ENCODE peak calls at places on chromosomes 4 and X, in eight cellular contexts. M, B, A, E, N, T, F and J are unnamed samples.

GRCh38 chrX:129759576-129760061 is 20.1 kb upstream of the SASH3 start:
- DNase-seq in E (peak), M (no peak), N (no peak), F (peak), T (peak), B (no peak), A (no peak), J (no peak)

GRCh38 chrX:37818031-37818430 is 29.3 kb downstream of the DYNLT3 start:
- DNase-seq in F (no peak), T (no peak), A (peak), E (no peak), N (no peak), B (no peak), M (no peak), J (peak)

GRCh38 chr4:174648859-174649258 is 126.6 kb upstream of the HPGD start:
- DNase-seq in T (no peak), A (no peak), F (no peak), E (no peak), N (no peak), M (no peak), B (no peak), J (no peak)

GRCh38 chr4:61201562-61202099 is 1.5 kb downstream of the ADGRL3 start:
- DNase-seq in A (no peak), M (peak), T (peak), E (peak), N (no peak), F (peak), B (peak), J (no peak)

GRCh38 chr4:156294577-156294976 is 340.9 kb upstream of the CTSO start:
- DNase-seq in N (no peak), E (no peak), M (no peak), A (no peak), T (peak), B (no peak), F (no peak), J (peak)

GRCh38 chr4:8274066-8274652 is 4.6 kb downstream of the HTRA3 start:
- DNase-seq in B (no peak), F (no peak), T (no peak), M (no peak), A (no peak), E (no peak), N (no peak), J (no peak)

GRCh38 chr4:40559585-40560465 is 69.8 kb downstream of the RBM47 start:
- DNase-seq in N (no peak), T (no peak), E (peak), A (peak), B (no peak), F (no peak), M (no peak), J (no peak)

GRCh38 chr4:4524364-4524763 is 17.5 kb downstream of the STX18 start:
- DNase-seq in A (peak), E (no peak), T (peak), N (no peak), M (no peak), F (no peak), B (no peak), J (peak)

GRCh38 chr4:77220841-77221613 is 64.0 kb downstream of the CCNG2 start:
- DNase-seq in M (no peak), T (no peak), A (no peak), F (peak), E (no peak), B (peak), N (no peak), J (no peak)

GRCh38 chr4:22801391-22801790 is 108.7 kb downstream of the GBA3 start:
- DNase-seq in T (no peak), F (no peak), N (no peak), E (no peak), B (no peak), M (no peak), A (no peak), J (no peak)

GRCh38 chr4:177308125-177308524 is 1.5 kb upstream of the NEIL3 start:
- DNase-seq in T (no peak), A (no peak), E (no peak), F (no peak), M (no peak), B (no peak), N (no peak), J (no peak)

GRCh38 chr4:150325872-150326271 is 247.6 kb downstream of the DCLK2 start:
- DNase-seq in B (no peak), A (no peak), M (no peak), F (no peak), T (no peak), E (no peak), N (no peak), J (no peak)

GRCh38 chr4:96736352-96736889 is 896.5 kb downstream of the PDHA2 start:
- DNase-seq in T (peak), M (no peak), B (no peak), N (no peak), A (no peak), E (no peak), F (no peak), J (no peak)

GRCh38 chr4:80446664-80447063 is 111.1 kb downstream of the CFAP299 start:
- DNase-seq in A (no peak), E (no peak), B (no peak), N (no peak), M (no peak), T (no peak), F (no peak), J (no peak)

GRCh38 chrX:68429216-68429615 is 4.1 kb downstream of the OPHN1 start:
- DNase-seq in E (no peak), T (no peak), A (no peak), N (no peak), B (no peak), M (no peak), F (no peak), J (no peak)

GRCh38 chr4:19030536-19030935 is 1009.0 kb upstream of the LCORL start:
- DNase-seq in E (no peak), A (no peak), F (no peak), B (no peak), N (no peak), T (no peak), M (no peak), J (no peak)

GRCh38 chrX:37685452-37686347 is at the start of gene XK:
- DNase-seq in M (peak), E (peak), N (no peak), F (peak), T (peak), A (no peak), B (peak), J (peak)

GRCh38 chrX:38006283-38006682 is at the start of gene SYTL5:
- DNase-seq in A (no peak), E (no peak), F (no peak), T (no peak), B (no peak), N (no peak), M (no peak), J (no peak)

GRCh38 chrX:154056739-154057367 is 37.2 kb upstream of the IRAK1 start:
- DNase-seq in E (no peak), T (no peak), N (no peak), B (no peak), F (no peak), A (peak), M (no peak), J (no peak)

GRCh38 chr4:175671491-175671934 is 140.6 kb downstream of the GPM6A start:
- DNase-seq in E (no peak), N (no peak), F (no peak), A (no peak), T (peak), B (no peak), M (peak), J (no peak)

GRCh38 chrX:68829594-68830485 is 1.0 kb downstream of the EFNB1 start:
- DNase-seq in N (no peak), M (peak), T (peak), B (peak), E (no peak), F (no peak), A (no peak), J (no peak)

GRCh38 chr4:144589512-144589911 is 56.4 kb upstream of the HHIP start:
- DNase-seq in F (no peak), B (no peak), T (no peak), E (no peak), A (no peak), N (no peak), M (no peak), J (no peak)

GRCh38 chr4:151541438-151542071 is 132.6 kb downstream of the FHIP1A start:
- DNase-seq in M (no peak), A (no peak), T (peak), E (no peak), B (no peak), F (no peak), N (no peak), J (no peak)

GRCh38 chr4:5635826-5636196 is 72.5 kb downstream of the EVC2 start:
- DNase-seq in F (no peak), B (no peak), T (no peak), A (no peak), M (no peak), E (no peak), N (peak), J (no peak)

GRCh38 chrX:74603040-74603439 is 11.4 kb downstream of the RLIM start:
- DNase-seq in E (no peak), A (no peak), M (no peak), N (no peak), B (no peak), F (no peak), T (no peak), J (no peak)

GRCh38 chrX:38578152-38578551 is 16.8 kb downstream of the TSPAN7 start:
- DNase-seq in E (no peak), M (no peak), F (no peak), T (no peak), B (no peak), A (no peak), N (no peak), J (no peak)

GRCh38 chr4:140607852-140608251 is 39.1 kb upstream of the UCP1 start:
- DNase-seq in E (no peak), M (no peak), F (no peak), T (no peak), A (no peak), B (no peak), N (no peak), J (no peak)

GRCh38 chr4:52299120-52299519 is 248.0 kb downstream of the SPATA18 start:
- DNase-seq in B (no peak), M (no peak), N (no peak), E (no peak), F (no peak), T (no peak), A (no peak), J (no peak)

GRCh38 chr4:102761478-102761790 is 666 bp upstream of the MANBA start:
- DNase-seq in T (no peak), B (no peak), F (no peak), E (peak), N (no peak), A (peak), M (no peak), J (no peak)

GRCh38 chr4:11669156-11669555 is 240.5 kb upstream of the HS3ST1 start:
- DNase-seq in N (no peak), A (no peak), F (no peak), B (no peak), T (no peak), E (no peak), M (no peak), J (no peak)

GRCh38 chrX:101658661-101659477 is 781 bp downstream of the ARMCX2 start:
- DNase-seq in T (peak), N (no peak), A (no peak), B (peak), M (peak), F (peak), E (peak), J (peak)

GRCh38 chr4:71941001-71941400 is 90.8 kb upstream of the NPFFR2 start:
- DNase-seq in N (no peak), A (peak), M (no peak), T (peak), B (no peak), F (no peak), E (peak), J (peak)

GRCh38 chr4:113884655-113885054 is 94.8 kb downstream of the ARSJ start:
- DNase-seq in A (no peak), N (no peak), F (no peak), B (no peak), M (no peak), T (peak), E (no peak), J (no peak)

GRCh38 chrX:63930140-63930539 is 145.1 kb upstream of the ARHGEF9 start:
- DNase-seq in N (no peak), E (peak), T (peak), B (no peak), F (no peak), A (no peak), M (no peak), J (no peak)
- TF ChIP-seq CTCF in N (peak), E (no peak), T (peak), B (peak), F (no peak), A (peak), M (peak), J (no peak)

GRCh38 chr4:38084984-38085383 is 124.8 kb downstream of the PTTG2 start:
- DNase-seq in T (no peak), N (no peak), F (no peak), M (no peak), B (no peak), A (no peak), E (no peak), J (no peak)
- TF ChIP-seq CTCF in T (no peak), N (no peak), F (no peak), M (no peak), B (no peak), A (no peak), E (no peak), J (no peak)

DNA sequence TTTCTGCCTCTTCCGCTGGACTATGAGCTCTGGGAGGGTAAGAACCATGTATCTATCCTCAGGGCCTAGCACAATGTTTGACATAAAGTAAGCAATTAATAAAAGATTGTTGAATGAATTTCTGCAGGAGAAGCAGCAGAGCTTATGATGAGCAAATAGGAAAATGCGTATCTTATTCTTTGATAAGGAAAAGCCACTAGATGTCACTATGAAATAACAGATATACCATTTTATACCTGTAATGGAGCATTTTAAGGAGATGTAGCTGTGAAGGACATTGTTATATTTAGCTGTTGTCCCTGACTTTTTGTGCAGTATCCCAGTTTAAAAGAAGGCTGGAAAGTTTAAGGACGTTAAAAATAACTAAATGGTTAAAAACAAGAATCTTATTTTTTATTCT is 147.2 kb upstream of the MBNL3 start:
- DNase-seq in N (no peak), A (no peak), B (no peak), E (no peak), T (no peak), F (no peak), M (no peak), J (no peak)
- TF ChIP-seq CTCF in N (peak), A (peak), B (no peak), E (no peak), T (no peak), F (no peak), M (no peak), J (no peak)

GRCh38 chr4:55008166-55009056 is 117.0 kb downstream of the KDR start:
- DNase-seq in N (no peak), A (no peak), T (peak), B (no peak), E (peak), F (no peak), M (peak), J (peak)
- TF ChIP-seq CTCF in N (peak), A (peak), T (peak), B (peak), E (peak), F (peak), M (peak), J (no peak)

GRCh38 chrX:152941328-152942111 is 43.7 kb downstream of the ZNF185 start:
- DNase-seq in B (peak), N (peak), M (peak), E (peak), A (peak), F (peak), T (peak), J (peak)
- TF ChIP-seq CTCF in B (peak), N (peak), M (peak), E (peak), A (peak), F (peak), T (peak), J (peak)

GRCh38 chr4:86991998-86992397 is 57.2 kb downstream of the AFF1 start:
- DNase-seq in T (no peak), F (no peak), M (no peak), B (no peak), E (no peak), A (no peak), N (no peak), J (no peak)
- TF ChIP-seq CTCF in T (no peak), F (no peak), M (no peak), B (no peak), E (no peak), A (no peak), N (no peak), J (no peak)

DNA sequence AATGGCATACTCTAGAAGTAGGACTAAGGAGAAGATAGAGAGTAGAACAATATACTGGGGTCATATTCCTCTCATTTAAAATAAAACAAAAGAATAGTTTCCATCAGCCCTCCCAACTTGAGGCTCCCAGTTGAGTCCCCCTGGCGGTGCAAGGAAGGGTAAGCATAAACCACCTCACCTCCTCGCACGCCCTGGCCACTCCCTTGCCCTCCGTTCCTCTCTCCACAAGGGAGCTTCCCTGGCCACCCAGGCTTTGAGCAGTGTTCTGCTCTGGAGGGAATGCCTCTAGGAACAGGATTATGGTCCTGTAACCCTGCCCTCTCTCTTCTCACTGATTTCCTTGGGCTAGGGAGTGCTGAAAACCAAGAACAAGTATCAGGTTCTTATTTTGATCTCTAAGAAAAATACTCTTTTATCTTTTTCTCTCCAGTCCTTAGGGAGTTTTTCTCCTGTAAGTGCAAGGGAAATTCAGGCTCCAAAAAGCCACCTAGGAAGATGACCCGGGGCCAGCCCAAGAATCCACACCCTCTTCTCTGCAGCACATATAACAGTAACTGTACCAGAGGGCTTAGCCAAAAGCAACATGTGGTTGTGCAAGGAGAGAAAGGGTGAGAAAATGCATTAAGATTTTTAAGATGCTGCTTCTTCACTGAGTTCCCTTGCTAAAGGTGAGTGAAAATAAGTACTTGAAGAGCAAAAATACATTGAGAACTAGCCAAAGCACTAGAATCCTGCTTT is 69.9 kb downstream of the USP38 start:
- DNase-seq in B (no peak), N (no peak), T (peak), E (peak), M (peak), F (no peak), A (peak), J (no peak)
- TF ChIP-seq CTCF in B (no peak), N (no peak), T (no peak), E (no peak), M (peak), F (no peak), A (peak), J (no peak)